ENCODE peak calls at places on chromosomes 13 and 19, in nine cellular contexts. K is fibroblast of mammary gland, J is T-helper 2 cell, Z is iris pigment epithelial cell, I is right atrium auricular region, Y is HS-27A, S is body of pancreas, E is LoVo, F is AG08395. N is an unnamed sample.

GRCh38 chr19:18851673-18852325 is 20.0 kb downstream of the UPF1 start:
- DNase-seq in K (no peak), J (no peak), Z (no peak), I (no peak), Y (no peak), S (no peak), E (no peak), F (no peak), N (no peak)

GRCh38 chr19:541699-542098 is 2.2 kb upstream of the GZMM start:
- DNase-seq in K (no peak), J (no peak), Z (no peak), I (no peak), Y (no peak), S (no peak), E (no peak), F (no peak), N (no peak)

GRCh38 chr19:12778020-12778904 is 2.9 kb upstream of the HOOK2 start:
- DNase-seq in K (peak; percentile 76), J (peak; percentile 62), Z (peak; percentile 77), I (peak; percentile 81), Y (no peak), S (peak; percentile 93), E (no peak), F (peak; percentile 66), N (peak; percentile 94)

GRCh38 chr19:51441410-51442390 is 16.6 kb downstream of the SIGLEC8 start:
- DNase-seq in K (peak; percentile 10), J (peak; percentile 100), Z (no peak), I (no peak), Y (no peak), S (no peak), E (no peak), F (no peak), N (no peak)

GRCh38 chr19:33832633-33833032 is 36.0 kb downstream of the KCTD15 start:
- DNase-seq in K (no peak), J (no peak), Z (no peak), I (no peak), Y (no peak), S (no peak), E (no peak), F (no peak), N (no peak)

GRCh38 chr13:110978390-110978789 is 63.5 kb upstream of the ANKRD10 start:
- DNase-seq in K (no peak), J (no peak), Z (no peak), I (no peak), Y (no peak), S (no peak), E (no peak), F (no peak), N (no peak)

GRCh38 chr19:11420894-11421606 is 1.9 kb upstream of the RGL3 start:
- DNase-seq in K (no peak), J (no peak), Z (no peak), I (peak; percentile 66), Y (no peak), S (no peak), E (no peak), F (no peak), N (no peak)

GRCh38 chr19:20513179-20513934 is 52.2 kb downstream of the ZNF737 start:
- DNase-seq in K (no peak), J (no peak), Z (no peak), I (no peak), Y (no peak), S (peak; percentile 19), E (no peak), F (no peak), N (no peak)

GRCh38 chr13:31209172-31209818 is 9.5 kb downstream of the B3GLCT start:
- DNase-seq in K (peak; percentile 48), J (peak; percentile 13), Z (peak; percentile 24), I (peak; percentile 69), Y (no peak), S (peak; percentile 27), E (no peak), F (peak; percentile 79), N (peak; percentile 38)

GRCh38 chr19:9751449-9751848 is 17.1 kb downstream of the ZNF846 start:
- DNase-seq in K (no peak), J (no peak), Z (no peak), I (no peak), Y (no peak), S (no peak), E (no peak), F (no peak), N (no peak)

GRCh38 chr19:55289117-55289796 is 5.5 kb downstream of the BRSK1 start:
- DNase-seq in K (peak; percentile 46), J (no peak), Z (no peak), I (no peak), Y (no peak), S (no peak), E (no peak), F (no peak), N (no peak)

GRCh38 chr19:58584498-58585441 is 11.6 kb upstream of the MZF1 start:
- DNase-seq in K (no peak), J (no peak), Z (no peak), I (peak; percentile 44), Y (no peak), S (no peak), E (no peak), F (no peak), N (no peak)

GRCh38 chr19:39613597-39613996 is 11.3 kb downstream of the LGALS13 start:
- DNase-seq in K (no peak), J (no peak), Z (no peak), I (no peak), Y (no peak), S (no peak), E (no peak), F (no peak), N (no peak)

GRCh38 chr13:106573855-106574254 is 5.9 kb upstream of the ARGLU1 start:
- DNase-seq in K (peak; percentile 58), J (no peak), Z (peak; percentile 37), I (peak; percentile 65), Y (no peak), S (peak; percentile 14), E (no peak), F (peak; percentile 67), N (peak; percentile 86)

GRCh38 chr19:48991823-48992570 is 1.1 kb downstream of the GYS1 start:
- DNase-seq in K (peak; percentile 80), J (no peak), Z (peak; percentile 88), I (peak; percentile 78), Y (no peak), S (peak; percentile 62), E (peak; percentile 68), F (peak; percentile 94), N (peak; percentile 81)

GRCh38 chr13:51453308-51453958 is 597 bp upstream of the INTS6 start:
- DNase-seq in K (no peak), J (peak; percentile 88), Z (no peak), I (peak; percentile 77), Y (peak; percentile 43), S (peak; percentile 85), E (no peak), F (peak; percentile 69), N (no peak)

GRCh38 chr19:12695997-12696365 is 450 bp downstream of the FBXW9 start:
- DNase-seq in K (no peak), J (peak; percentile 25), Z (peak; percentile 5), I (no peak), Y (no peak), S (no peak), E (no peak), F (no peak), N (no peak)

GRCh38 chr19:40604647-40605200 is 3.6 kb downstream of the LTBP4 start:
- DNase-seq in K (no peak), J (no peak), Z (no peak), I (no peak), Y (no peak), S (peak; percentile 53), E (no peak), F (no peak), N (no peak)

GRCh38 chr19:39078436-39079200 is 5.5 kb upstream of the ACP7 start:
- DNase-seq in K (peak; percentile 96), J (no peak), Z (peak; percentile 97), I (no peak), Y (peak; percentile 98), S (no peak), E (peak; percentile 62), F (peak; percentile 92), N (peak; percentile 88)

GRCh38 chr13:105587786-105588185 is 947.7 kb downstream of the EFNB2 start:
- DNase-seq in K (no peak), J (no peak), Z (peak; percentile 61), I (no peak), Y (no peak), S (no peak), E (no peak), F (no peak), N (no peak)

GRCh38 chr13:21670006-21670882 is 629 bp upstream of the FGF9 start:
- DNase-seq in K (peak; percentile 25), J (peak; percentile 54), Z (peak; percentile 52), I (no peak), Y (no peak), S (peak; percentile 66), E (peak; percentile 76), F (peak; percentile 54), N (peak; percentile 65)

GRCh38 chr19:9362905-9363304 is at the start of gene ZNF177:
- DNase-seq in K (no peak), J (no peak), Z (peak; percentile 28), I (no peak), Y (no peak), S (no peak), E (no peak), F (no peak), N (peak; percentile 20)

GRCh38 chr19:48681127-48681470 is 8.3 kb upstream of the NTN5 start:
- DNase-seq in K (peak; percentile 82), J (peak; percentile 19), Z (peak; percentile 69), I (no peak), Y (peak; percentile 77), S (peak; percentile 52), E (no peak), F (no peak), N (peak; percentile 46)

GRCh38 chr13:84481958-84482357 is 599.7 kb upstream of the SLITRK1 start:
- DNase-seq in K (peak; percentile 84), J (no peak), Z (peak; percentile 83), I (no peak), Y (no peak), S (no peak), E (no peak), F (no peak), N (peak; percentile 9)

GRCh38 chr13:41864658-41865057 is 96.3 kb downstream of the VWA8 start:
- DNase-seq in K (peak; percentile 35), J (no peak), Z (peak; percentile 69), I (no peak), Y (no peak), S (no peak), E (no peak), F (no peak), N (no peak)

GRCh38 chr19:17872251-17873001 is 681 bp downstream of the SLC5A5 start:
- DNase-seq in K (no peak), J (peak; percentile 68), Z (no peak), I (no peak), Y (no peak), S (no peak), E (no peak), F (no peak), N (no peak)

GRCh38 chr13:53005631-53006030 is 23.0 kb upstream of the OLFM4 start:
- DNase-seq in K (no peak), J (no peak), Z (no peak), I (no peak), Y (no peak), S (no peak), E (no peak), F (no peak), N (no peak)

N was measured in MG63.